ENCODE peak calls at places on chromosomes 6 and 20, in nine cellular contexts. M is sciatic nerve; U is stimulated activated CD8-positive, alpha-beta memory T cell treated with anti-CD3 and anti-CD28 coated beads, Interleukin-4, amount 100 ng/mL, for 24 hours; F is left cardiac atrium; P is activated CD8-positive, alpha-beta T cell treated with anti-CD3 and anti-CD28 coated beads for 36 hours; Q is GM03348; L is HuH-7; T is EL; O is ovary. R is an unnamed sample.

GRCh38 chr6:33688006-33688405 is 23.5 kb downstream of the UQCC2 start:
- DNase-seq in F (no peak), M (no peak), O (no peak), L (no peak), T (no peak), Q (no peak), P (no peak), U (no peak), R (no peak)

GRCh38 chr6:112827793-112828192 is 480.7 kb downstream of the RFPL4B start:
- DNase-seq in L (no peak), M (no peak), F (peak; percentile 46), Q (peak; percentile 24), T (peak; percentile 12), U (no peak), P (no peak), O (no peak), R (no peak)

GRCh38 chr6:5215181-5215580 is 45.6 kb downstream of the LYRM4 start:
- DNase-seq in L (no peak), U (no peak), F (no peak), M (no peak), Q (no peak), P (no peak), T (peak; percentile 14), O (no peak), R (no peak)

GRCh38 chr6:50850223-50850751 is 31.6 kb downstream of the TFAP2B start:
- DNase-seq in P (no peak), T (no peak), M (no peak), Q (no peak), F (no peak), U (no peak), L (peak; percentile 71), O (no peak), R (no peak)

GRCh38 chr6:105398859-105399258 is 4.0 kb downstream of the PREP start:
- DNase-seq in T (no peak), P (no peak), F (no peak), Q (no peak), L (no peak), U (no peak), M (no peak), O (no peak), R (no peak)

GRCh38 chr6:156449569-156449968 is 327.6 kb upstream of the ARID1B start:
- DNase-seq in U (no peak), T (no peak), Q (no peak), F (no peak), L (no peak), P (no peak), M (no peak), O (no peak), R (no peak)

GRCh38 chr6:158894192-158894591 is 75.0 kb upstream of the EZR start:
- DNase-seq in L (no peak), M (no peak), F (no peak), O (no peak), T (peak; percentile 94), U (no peak), P (no peak), Q (peak; percentile 82), R (peak; percentile 90)

GRCh38 chr20:59933849-59934585 is 580 bp upstream of the SYCP2 start:
- DNase-seq in O (peak; percentile 75), U (peak; percentile 70), Q (peak; percentile 96), P (peak; percentile 79), T (peak; percentile 80), M (peak; percentile 88), F (peak; percentile 85), L (peak; percentile 93), R (peak; percentile 53)

GRCh38 chr20:49790077-49790798 is 22.4 kb upstream of the SLC9A8 start:
- DNase-seq in F (peak; percentile 76), L (no peak), O (peak; percentile 63), U (no peak), P (no peak), T (peak; percentile 90), Q (peak; percentile 40), M (no peak), R (peak; percentile 100)

GRCh38 chr20:6866741-6867140 is 99.3 kb downstream of the BMP2 start:
- DNase-seq in L (no peak), T (no peak), P (no peak), F (no peak), M (no peak), O (no peak), U (no peak), Q (no peak), R (no peak)

GRCh38 chr6:1164600-1164999 is 147.3 kb upstream of the FOXQ1 start:
- DNase-seq in L (no peak), O (no peak), M (no peak), P (no peak), Q (no peak), F (no peak), U (no peak), T (peak; percentile 13), R (peak; percentile 48)

GRCh38 chr6:19851273-19852089 is 14.3 kb downstream of the ID4 start:
- DNase-seq in M (no peak), U (no peak), Q (peak; percentile 89), F (no peak), L (peak; percentile 79), O (no peak), T (peak; percentile 62), P (no peak), R (peak; percentile 74)

GRCh38 chr20:44427804-44428173 is 47.9 kb upstream of the TTPAL start:
- DNase-seq in O (no peak), Q (no peak), F (no peak), P (no peak), M (no peak), T (no peak), L (no peak), U (no peak), R (no peak)

GRCh38 chr20:36591854-36592641 is 13.5 kb upstream of the RAB5IF start:
- DNase-seq in T (peak; percentile 49), O (no peak), Q (peak; percentile 68), U (no peak), L (no peak), P (peak; percentile 85), F (no peak), M (no peak), R (peak; percentile 51)